ENCODE peak calls at places on chromosomes 7 and 10, in nine cellular contexts. H is A549, N is Calu3, I is AG04450, A is RWPE1, U is PC-3, B is WERI-Rb-1, L is AG09309, F is ovary. J is an unnamed sample.

GRCh38 chr10:113151178-113151577 is 201.1 kb downstream of the TCF7L2 start:
- DNase-seq in F (no peak), I (no peak), L (no peak), U (no peak), H (no peak), A (no peak), B (no peak), N (no peak), J (no peak)

GRCh38 chr7:24732646-24733413 is 24.4 kb downstream of the GSDME start:
- DNase-seq in B (no peak), L (no peak), A (no peak), F (no peak), N (no peak), I (peak), H (no peak), U (peak), J (no peak)

GRCh38 chr7:128450409-128450808 is 5.3 kb upstream of the HILPDA start:
- DNase-seq in L (no peak), N (no peak), H (no peak), A (no peak), F (no peak), I (no peak), B (no peak), U (no peak), J (no peak)

GRCh38 chr10:77073066-77073960 is 564.3 kb downstream of the KCNMA1 start:
- DNase-seq in L (no peak), I (no peak), F (peak), H (no peak), B (no peak), U (no peak), A (no peak), N (no peak), J (no peak)

GRCh38 chr10:483266-483665 is 206.2 kb downstream of the DIP2C start:
- DNase-seq in A (no peak), H (no peak), N (no peak), U (no peak), F (no peak), L (no peak), I (no peak), B (no peak), J (no peak)

GRCh38 chr10:77643795-77644468 is 6.3 kb upstream of the KCNMA1 start:
- DNase-seq in L (no peak), H (peak), I (peak), N (peak), F (peak), U (peak), A (peak), B (peak), J (peak)

GRCh38 chr7:94972296-94972695 is 64.9 kb downstream of the PPP1R9A start:
- DNase-seq in U (peak), I (no peak), H (no peak), A (no peak), L (no peak), F (no peak), B (no peak), N (peak), J (no peak)

GRCh38 chr10:102669206-102670064 is 25.2 kb downstream of the TRIM8 start:
- DNase-seq in I (no peak), B (no peak), A (peak), F (no peak), N (peak), L (no peak), U (peak), H (peak), J (peak)

GRCh38 chr10:79069325-79070090 is 742 bp downstream of the ZMIZ1 start:
- DNase-seq in I (no peak), B (peak), F (peak), A (peak), L (no peak), U (peak), H (peak), N (peak), J (peak)

GRCh38 chr7:150727381-150727780 is 9.8 kb upstream of the GIMAP5 start:
- DNase-seq in L (no peak), H (no peak), B (no peak), A (no peak), N (no peak), I (no peak), F (no peak), U (no peak), J (no peak)

GRCh38 chr10:25631471-25631870 is 302.6 kb upstream of the MYO3A start:
- DNase-seq in H (no peak), L (no peak), N (no peak), B (no peak), I (no peak), A (no peak), F (no peak), U (no peak), J (no peak)

GRCh38 chr10:103652599-103653281 is 159.2 kb downstream of the NEURL1 start:
- DNase-seq in I (no peak), L (no peak), N (no peak), F (no peak), H (no peak), A (no peak), B (no peak), U (no peak), J (no peak)

GRCh38 chr10:6124666-6125065 is 35.8 kb downstream of the RBM17 start:
- DNase-seq in B (no peak), U (no peak), F (no peak), H (no peak), I (no peak), L (no peak), A (no peak), N (no peak), J (no peak)

GRCh38 chr10:94205370-94205930 is 157.3 kb downstream of the NOC3L start:
- DNase-seq in A (no peak), I (no peak), L (no peak), F (no peak), B (no peak), N (no peak), U (no peak), H (no peak), J (no peak)

GRCh38 chr10:132942740-132943554 is 577 bp upstream of the CFAP46 start:
- DNase-seq in H (peak), U (no peak), A (no peak), B (no peak), L (no peak), F (no peak), N (no peak), I (no peak), J (peak)

GRCh38 chr7:144674550-144674949 is 161.3 kb downstream of the TPK1 start:
- DNase-seq in L (no peak), I (no peak), N (no peak), H (no peak), F (no peak), U (no peak), A (no peak), B (no peak), J (no peak)

GRCh38 chr7:146736446-146737190 is 620.0 kb downstream of the CNTNAP2 start:
- DNase-seq in U (peak), I (no peak), L (no peak), A (no peak), F (no peak), H (no peak), B (no peak), N (no peak), J (no peak)

GRCh38 chr10:10667466-10667865 is 350.2 kb upstream of the CELF2 start:
- DNase-seq in H (no peak), N (no peak), I (no peak), L (no peak), B (no peak), F (no peak), U (no peak), A (no peak), J (no peak)

GRCh38 chr10:12474727-12475414 is 125.5 kb downstream of the CAMK1D start:
- DNase-seq in F (no peak), U (no peak), A (no peak), I (no peak), H (no peak), L (no peak), B (no peak), N (no peak), J (no peak)

GRCh38 chr10:3757638-3758490 is 27.1 kb downstream of the KLF6 start:
- DNase-seq in F (no peak), B (no peak), U (peak), H (no peak), L (no peak), I (no peak), A (peak), N (no peak), J (no peak)

GRCh38 chr10:10527861-10528562 is 489.7 kb upstream of the CELF2 start:
- DNase-seq in F (no peak), A (no peak), H (no peak), I (no peak), U (no peak), L (no peak), B (no peak), N (no peak), J (no peak)

GRCh38 chr10:125238682-125239081 is 78.3 kb upstream of the CTBP2 start:
- DNase-seq in N (no peak), I (no peak), H (no peak), L (no peak), U (no peak), F (no peak), A (no peak), B (no peak), J (no peak)

GRCh38 chr7:95520136-95520535 is 34.4 kb downstream of the ASB4 start:
- DNase-seq in F (no peak), N (no peak), B (no peak), U (no peak), I (no peak), A (no peak), H (no peak), L (no peak), J (no peak)

GRCh38 chr10:15515207-15515606 is 144.1 kb upstream of the FAM171A1 start:
- DNase-seq in H (no peak), B (no peak), L (no peak), N (no peak), U (no peak), A (no peak), F (peak), I (no peak), J (no peak)

GRCh38 chr7:100220833-100221718 is 1.3 kb downstream of the PVRIG start:
- DNase-seq in B (no peak), F (no peak), L (no peak), N (no peak), H (no peak), I (no peak), A (no peak), U (no peak), J (no peak)

GRCh38 chr10:598415-599170 is 90.9 kb downstream of the DIP2C start:
- DNase-seq in U (no peak), H (no peak), B (no peak), F (no peak), I (peak), N (no peak), L (peak), A (no peak), J (peak)

GRCh38 chr7:39271386-39271785 is 293.7 kb downstream of the POU6F2 start:
- DNase-seq in U (peak), L (no peak), A (no peak), H (no peak), B (peak), N (peak), F (no peak), I (no peak), J (peak)

GRCh38 chr7:79927116-79927515 is 207.5 kb upstream of the GNAI1 start:
- DNase-seq in A (no peak), B (no peak), H (no peak), I (no peak), N (no peak), U (no peak), F (no peak), L (no peak), J (no peak)

GRCh38 chr7:81245353-81245752 is 326.5 kb upstream of the SEMA3C start:
- DNase-seq in I (no peak), A (no peak), H (no peak), B (no peak), N (no peak), L (no peak), F (no peak), U (no peak), J (no peak)

GRCh38 chr10:133168617-133169031 is 8.6 kb downstream of the KNDC1 start:
- DNase-seq in I (no peak), F (no peak), U (no peak), B (no peak), A (no peak), H (no peak), N (no peak), L (no peak), J (no peak)

GRCh38 chr10:1488970-1489548 is 248.3 kb downstream of the ADARB2 start:
- DNase-seq in F (no peak), B (no peak), H (no peak), I (no peak), A (no peak), L (no peak), N (no peak), U (no peak), J (no peak)

GRCh38 chr10:61894150-61894549 is 7.3 kb upstream of the ARID5B start:
- DNase-seq in H (no peak), U (no peak), A (no peak), N (no peak), I (no peak), L (no peak), B (no peak), F (no peak), J (no peak)

GRCh38 chr10:24289235-24289634 is 80.3 kb downstream of the KIAA1217 start:
- DNase-seq in N (no peak), H (no peak), A (no peak), F (no peak), U (no peak), L (no peak), I (no peak), B (no peak), J (no peak)

GRCh38 chr10:24287559-24288195 is 78.7 kb downstream of the KIAA1217 start:
- DNase-seq in H (no peak), I (no peak), B (no peak), A (no peak), L (no peak), F (no peak), U (no peak), N (no peak), J (no peak)

GRCh38 chr10:24292304-24293291 is 83.7 kb downstream of the KIAA1217 start:
- DNase-seq in F (no peak), N (no peak), I (no peak), A (no peak), U (no peak), B (no peak), H (no peak), L (no peak), J (no peak)

GRCh38 chr10:24288581-24288980 is 79.6 kb downstream of the KIAA1217 start:
- DNase-seq in B (no peak), I (no peak), A (no peak), N (no peak), H (no peak), U (no peak), L (no peak), F (no peak), J (no peak)
- TF ChIP-seq CTCF in B (no peak), I (no peak), A (no peak), N (no peak), H (no peak), U (no peak), L (no peak), F (no peak), J (no peak)

DNA sequence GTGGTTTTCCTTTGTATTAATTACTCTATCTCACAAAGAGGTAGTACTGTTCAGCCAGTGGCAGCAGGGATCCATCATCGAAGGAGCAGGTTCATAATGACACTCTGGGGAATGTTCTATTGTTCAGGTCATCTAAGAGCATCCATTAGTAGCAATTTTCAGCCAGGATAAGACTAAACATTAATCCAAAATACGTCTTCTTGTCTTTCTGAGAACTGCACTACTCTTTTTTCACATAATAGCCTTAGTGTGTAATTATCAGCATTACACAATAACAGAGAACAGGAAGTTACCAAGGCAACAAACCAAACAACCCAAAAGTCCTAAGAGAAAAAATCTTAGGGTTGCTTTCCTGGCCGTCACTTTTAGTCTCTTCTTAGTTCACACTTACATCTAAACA is 259.5 kb upstream of the VWC2 start:
- DNase-seq in N (no peak), U (no peak), I (no peak), H (no peak), F (no peak), B (no peak), L (no peak), A (no peak), J (no peak)
- TF ChIP-seq CTCF in N (no peak), U (no peak), I (no peak), H (no peak), F (no peak), B (no peak), L (no peak), A (no peak), J (no peak)

GRCh38 chr7:28328161-28328560 is 84.2 kb upstream of the CREB5 start:
- DNase-seq in B (no peak), U (peak), H (no peak), N (no peak), F (no peak), A (no peak), I (no peak), L (no peak), J (no peak)

GRCh38 chr7:28332031-28332430 is 80.3 kb upstream of the CREB5 start:
- DNase-seq in F (no peak), A (no peak), L (no peak), B (no peak), U (no peak), I (no peak), N (no peak), H (no peak), J (no peak)

GRCh38 chr7:28329616-28330373 is 82.5 kb upstream of the CREB5 start:
- DNase-seq in F (no peak), I (no peak), H (no peak), B (no peak), A (no peak), N (no peak), L (no peak), U (no peak), J (no peak)

GRCh38 chr7:28330384-28331070 is 81.8 kb upstream of the CREB5 start:
- DNase-seq in B (no peak), H (no peak), N (no peak), A (no peak), F (no peak), L (no peak), I (no peak), U (no peak), J (no peak)

GRCh38 chr7:28328822-28329615 is 83.3 kb upstream of the CREB5 start:
- DNase-seq in H (no peak), U (no peak), F (no peak), I (no peak), N (no peak), A (no peak), B (no peak), L (no peak), J (no peak)
- TF ChIP-seq CTCF in H (no peak), U (no peak), F (no peak), I (no peak), N (no peak), A (no peak), B (no peak), L (no peak), J (no peak)

DNA sequence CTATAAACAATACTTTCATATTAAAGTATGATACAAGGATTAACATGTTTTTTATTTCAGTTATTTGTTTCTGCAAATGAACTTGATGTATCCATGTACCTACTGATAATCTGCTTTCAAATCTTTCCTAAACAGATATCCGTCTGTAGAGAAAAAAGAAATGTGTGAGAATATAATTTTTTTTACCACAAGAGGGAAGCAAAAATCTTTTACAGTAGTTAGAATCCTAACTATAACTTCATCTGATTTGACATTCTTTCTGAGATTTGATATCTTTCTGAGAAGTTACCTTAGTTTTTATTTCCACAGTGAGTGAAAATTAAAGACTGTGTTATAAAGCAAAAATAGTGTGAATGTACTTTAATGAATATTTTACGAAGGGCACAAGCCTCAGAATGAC is 203.9 kb upstream of the PCLO start:
- DNase-seq in H (no peak), L (no peak), A (no peak), U (peak), I (no peak), B (no peak), F (no peak), N (no peak), J (no peak)
- TF ChIP-seq CTCF in H (peak), L (no peak), A (no peak), U (peak), I (no peak), B (no peak), F (no peak), N (no peak), J (peak)

DNA sequence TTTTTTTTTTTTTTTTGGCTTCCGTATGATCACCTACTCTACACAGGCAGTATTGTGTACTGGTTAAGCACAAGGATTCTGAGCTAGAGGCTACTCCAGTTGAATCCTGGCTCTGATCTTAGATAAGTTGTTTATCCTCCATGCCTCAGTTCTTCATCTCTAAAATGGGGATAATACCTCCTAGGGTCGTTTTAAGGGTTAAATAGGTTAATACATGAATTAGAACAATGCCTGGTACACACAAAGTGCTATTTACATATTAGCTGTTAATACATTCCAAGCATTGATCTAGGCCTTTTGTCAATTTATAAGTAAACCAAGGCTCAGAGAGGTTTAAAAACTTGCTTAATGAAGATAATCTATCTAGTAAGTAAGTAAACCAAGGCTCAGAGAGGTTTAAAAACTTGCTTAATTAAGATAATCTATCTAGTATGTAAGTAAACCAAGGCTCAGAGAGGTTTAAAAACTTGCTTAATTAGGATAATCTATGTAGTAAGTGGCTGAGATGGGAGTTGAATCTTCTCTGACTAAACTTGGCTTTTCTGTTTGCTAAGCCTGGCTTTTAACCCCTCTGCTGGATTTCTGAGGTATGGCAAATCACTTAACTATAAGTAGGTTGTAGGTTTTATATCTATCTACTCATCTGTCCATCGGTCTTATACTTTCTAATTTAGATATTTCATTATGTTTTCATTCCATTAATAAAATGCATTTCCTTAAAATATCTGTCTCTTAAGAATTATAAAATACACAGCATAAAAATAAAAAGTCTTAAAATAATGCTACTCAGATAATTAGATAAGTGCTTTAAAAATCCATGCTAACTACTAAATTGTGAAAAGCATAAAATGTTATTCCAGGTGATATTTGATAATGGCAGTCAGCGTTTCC is 59.2 kb downstream of the ST7 start:
- DNase-seq in L (no peak), I (no peak), F (no peak), A (peak), H (peak), U (peak), B (no peak), N (no peak), J (peak)
- TF ChIP-seq CTCF in L (peak), I (peak), F (no peak), A (peak), H (peak), U (peak), B (no peak), N (no peak), J (peak)

DNA sequence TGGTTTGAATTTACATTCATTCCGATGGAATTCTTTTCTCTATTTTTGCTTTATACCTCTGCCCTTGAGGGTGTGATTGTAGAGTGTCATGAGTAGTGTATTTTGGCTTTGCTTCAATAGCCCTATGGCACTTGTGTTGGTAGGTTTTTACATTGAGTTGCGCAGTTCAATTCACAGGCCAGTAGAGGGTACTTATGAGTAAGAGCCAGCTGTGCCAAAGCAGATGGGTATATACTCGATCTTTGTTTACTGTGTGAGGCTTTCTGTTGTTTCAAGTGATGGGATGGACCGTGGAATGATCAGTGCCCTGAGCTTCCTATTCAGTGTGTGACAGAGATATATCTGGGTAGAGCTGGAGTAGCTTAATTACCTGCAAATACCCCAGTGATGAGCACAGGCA is 4.3 kb upstream of the AKR1C3 start:
- DNase-seq in L (no peak), U (peak), A (no peak), F (no peak), I (no peak), N (no peak), B (no peak), H (no peak), J (peak)
- TF ChIP-seq CTCF in L (peak), U (peak), A (no peak), F (no peak), I (peak), N (peak), B (no peak), H (no peak), J (peak)